ENCODE peak calls at places on chromosomes 6 and 20, in six cellular contexts. One of them, this sample, is unnamed.

GRCh38 chr6:147662639-147663038 is 154.1 kb downstream of the SAMD5 start:
- DNase-seq in endodermal cell: no peak
- DNase-seq in body of pancreas: no peak
- DNase-seq in tibial artery: no peak
- DNase-seq in osteocyte: no peak
- DNase-seq in WTC11: no peak
- DNase-seq in this sample: no peak

GRCh38 chr6:155219858-155220301 is 43.9 kb upstream of the CLDN20 start:
- DNase-seq in endodermal cell: no peak
- DNase-seq in body of pancreas: no peak
- DNase-seq in tibial artery: peak
- DNase-seq in osteocyte: no peak
- DNase-seq in WTC11: no peak
- DNase-seq in this sample: no peak

GRCh38 chr6:41426438-41426851 is 91.0 kb downstream of the NCR2 start:
- DNase-seq in endodermal cell: peak
- DNase-seq in body of pancreas: no peak
- DNase-seq in tibial artery: no peak
- DNase-seq in osteocyte: no peak
- DNase-seq in WTC11: peak
- DNase-seq in this sample: no peak

GRCh38 chr6:129969064-129969463 is 49.3 kb upstream of the L3MBTL3 start:
- DNase-seq in endodermal cell: peak
- DNase-seq in body of pancreas: no peak
- DNase-seq in tibial artery: no peak
- DNase-seq in osteocyte: no peak
- DNase-seq in WTC11: no peak
- DNase-seq in this sample: no peak

GRCh38 chr6:3356056-3356823 is 97.5 kb downstream of the PSMG4 start:
- DNase-seq in endodermal cell: peak
- DNase-seq in body of pancreas: peak
- DNase-seq in tibial artery: peak
- DNase-seq in osteocyte: no peak
- DNase-seq in WTC11: peak
- DNase-seq in this sample: peak

GRCh38 chr6:157982580-157983438 is 1.1 kb downstream of the SYNJ2 start:
- DNase-seq in endodermal cell: peak
- DNase-seq in body of pancreas: peak
- DNase-seq in tibial artery: peak
- DNase-seq in osteocyte: no peak
- DNase-seq in WTC11: no peak
- DNase-seq in this sample: no peak

GRCh38 chr20:60381643-60382400 is 423.6 kb downstream of the CDH26 start:
- DNase-seq in endodermal cell: no peak
- DNase-seq in body of pancreas: no peak
- DNase-seq in tibial artery: no peak
- DNase-seq in osteocyte: no peak
- DNase-seq in WTC11: no peak
- DNase-seq in this sample: no peak

GRCh38 chr6:3026811-3027626 is 27.3 kb downstream of the NQO2 start:
- DNase-seq in endodermal cell: no peak
- DNase-seq in body of pancreas: no peak
- DNase-seq in tibial artery: no peak
- DNase-seq in osteocyte: no peak
- DNase-seq in WTC11: no peak
- DNase-seq in this sample: peak

GRCh38 chr20:3846378-3846739 is 275 bp upstream of the MAVS start:
- DNase-seq in endodermal cell: no peak
- DNase-seq in body of pancreas: no peak
- DNase-seq in tibial artery: no peak
- DNase-seq in osteocyte: no peak
- DNase-seq in WTC11: no peak
- DNase-seq in this sample: no peak

GRCh38 chr6:24391756-24392405 is 10.9 kb upstream of the MRS2 start:
- DNase-seq in endodermal cell: no peak
- DNase-seq in body of pancreas: no peak
- DNase-seq in tibial artery: no peak
- DNase-seq in osteocyte: no peak
- DNase-seq in WTC11: no peak
- DNase-seq in this sample: peak

GRCh38 chr6:70985151-70985550 is 28.3 kb upstream of the B3GAT2 start:
- DNase-seq in endodermal cell: no peak
- DNase-seq in body of pancreas: no peak
- DNase-seq in tibial artery: no peak
- DNase-seq in osteocyte: no peak
- DNase-seq in WTC11: no peak
- DNase-seq in this sample: no peak

GRCh38 chr20:20410678-20411077 is 42.8 kb downstream of the INSM1 start:
- DNase-seq in endodermal cell: peak
- DNase-seq in body of pancreas: peak
- DNase-seq in tibial artery: no peak
- DNase-seq in osteocyte: no peak
- DNase-seq in WTC11: peak
- DNase-seq in this sample: no peak

GRCh38 chr6:168676552-168677317 is 235.8 kb downstream of the SMOC2 start:
- DNase-seq in endodermal cell: no peak
- DNase-seq in body of pancreas: no peak
- DNase-seq in tibial artery: no peak
- DNase-seq in osteocyte: peak
- DNase-seq in WTC11: no peak
- DNase-seq in this sample: no peak

GRCh38 chr6:107386340-107386739 is 73.0 kb downstream of the PDSS2 start:
- DNase-seq in endodermal cell: no peak
- DNase-seq in body of pancreas: no peak
- DNase-seq in tibial artery: no peak
- DNase-seq in osteocyte: no peak
- DNase-seq in WTC11: no peak
- DNase-seq in this sample: no peak

GRCh38 chr6:150692604-150693003 is 92.9 kb downstream of the PLEKHG1 start:
- DNase-seq in endodermal cell: no peak
- DNase-seq in body of pancreas: no peak
- DNase-seq in tibial artery: no peak
- DNase-seq in osteocyte: no peak
- DNase-seq in WTC11: no peak
- DNase-seq in this sample: peak

GRCh38 chr6:154653385-154653784 is 79.8 kb upstream of the SCAF8 start:
- DNase-seq in endodermal cell: peak
- DNase-seq in body of pancreas: no peak
- DNase-seq in tibial artery: no peak
- DNase-seq in osteocyte: no peak
- DNase-seq in WTC11: no peak
- DNase-seq in this sample: no peak

GRCh38 chr6:26021350-26022165 is 59.0 kb downstream of the TRIM38 start:
- DNase-seq in endodermal cell: peak
- DNase-seq in body of pancreas: peak
- DNase-seq in tibial artery: peak
- DNase-seq in osteocyte: peak
- DNase-seq in WTC11: peak
- DNase-seq in this sample: peak

GRCh38 chr20:57792386-57793095 is 82.7 kb upstream of the PMEPA1 start:
- DNase-seq in endodermal cell: peak
- DNase-seq in body of pancreas: no peak
- DNase-seq in tibial artery: no peak
- DNase-seq in osteocyte: no peak
- DNase-seq in WTC11: no peak
- DNase-seq in this sample: no peak

GRCh38 chr6:148273962-148274752 is 68.5 kb upstream of the SASH1 start:
- DNase-seq in endodermal cell: no peak
- DNase-seq in body of pancreas: no peak
- DNase-seq in tibial artery: no peak
- DNase-seq in osteocyte: no peak
- DNase-seq in WTC11: no peak
- DNase-seq in this sample: no peak

GRCh38 chr6:148239777-148240462 is 102.7 kb upstream of the SASH1 start:
- DNase-seq in endodermal cell: no peak
- DNase-seq in body of pancreas: no peak
- DNase-seq in tibial artery: no peak
- DNase-seq in osteocyte: no peak
- DNase-seq in WTC11: no peak
- DNase-seq in this sample: no peak

GRCh38 chr6:2476376-2476775 is 231.0 kb upstream of the GMDS start:
- DNase-seq in endodermal cell: no peak
- DNase-seq in body of pancreas: no peak
- DNase-seq in tibial artery: no peak
- DNase-seq in osteocyte: no peak
- DNase-seq in WTC11: no peak
- DNase-seq in this sample: no peak

GRCh38 chr6:126803769-126804168 is 314.7 kb upstream of the RSPO3 start:
- DNase-seq in endodermal cell: no peak
- DNase-seq in body of pancreas: no peak
- DNase-seq in tibial artery: no peak
- DNase-seq in osteocyte: no peak
- DNase-seq in WTC11: no peak
- DNase-seq in this sample: no peak

GRCh38 chr6:26223677-26224546 is 136.7 kb downstream of the HFE start:
- DNase-seq in endodermal cell: peak
- DNase-seq in body of pancreas: no peak
- DNase-seq in tibial artery: peak
- DNase-seq in osteocyte: no peak
- DNase-seq in WTC11: no peak
- DNase-seq in this sample: peak

GRCh38 chr20:56566621-56567020 is 33.6 kb downstream of the FAM209B start:
- DNase-seq in endodermal cell: no peak
- DNase-seq in body of pancreas: no peak
- DNase-seq in tibial artery: no peak
- DNase-seq in osteocyte: no peak
- DNase-seq in WTC11: no peak
- DNase-seq in this sample: no peak

DNA sequence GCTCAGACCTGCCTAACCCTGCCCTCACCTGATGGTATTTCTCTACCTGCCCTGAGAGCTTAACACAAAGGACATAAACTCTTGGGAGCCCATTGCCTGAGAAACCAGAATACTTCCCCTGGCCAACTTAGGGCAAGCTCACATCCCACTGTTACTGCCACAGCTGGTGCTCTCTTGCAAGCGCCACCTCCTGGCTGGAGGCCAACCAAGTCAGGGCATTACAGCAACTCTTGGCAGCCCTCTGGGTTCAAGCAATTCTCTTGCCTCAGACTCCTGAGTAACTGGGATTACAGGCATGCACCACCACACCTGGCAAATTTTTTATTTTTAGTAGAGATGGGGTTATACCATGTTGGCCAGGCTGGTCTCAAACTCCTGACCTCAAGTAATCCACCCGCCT is 70.1 kb downstream of the HECA start:
- DNase-seq in endodermal cell: no peak
- DNase-seq in body of pancreas: no peak
- DNase-seq in tibial artery: no peak
- DNase-seq in osteocyte: no peak
- DNase-seq in WTC11: no peak
- DNase-seq in this sample: no peak
- TF ChIP-seq CTCF in endodermal cell: no peak
- TF ChIP-seq CTCF in body of pancreas: no peak
- TF ChIP-seq CTCF in tibial artery: no peak
- TF ChIP-seq CTCF in osteocyte: no peak
- TF ChIP-seq CTCF in WTC11: no peak
- TF ChIP-seq CTCF in this sample: no peak

GRCh38 chr6:142411145-142411544 is 109.3 kb downstream of the ADGRG6 start:
- DNase-seq in endodermal cell: no peak
- DNase-seq in body of pancreas: no peak
- DNase-seq in tibial artery: no peak
- DNase-seq in osteocyte: no peak
- DNase-seq in WTC11: no peak
- DNase-seq in this sample: no peak

GRCh38 chr6:142409794-142410193 is 108.0 kb downstream of the ADGRG6 start:
- DNase-seq in endodermal cell: no peak
- DNase-seq in body of pancreas: no peak
- DNase-seq in tibial artery: no peak
- DNase-seq in osteocyte: no peak
- DNase-seq in WTC11: no peak
- DNase-seq in this sample: no peak

GRCh38 chr6:142407685-142408273 is 106.0 kb downstream of the ADGRG6 start:
- DNase-seq in endodermal cell: no peak
- DNase-seq in body of pancreas: no peak
- DNase-seq in tibial artery: no peak
- DNase-seq in osteocyte: no peak
- DNase-seq in WTC11: no peak
- DNase-seq in this sample: no peak

GRCh38 chr6:142406131-142406530 is 104.3 kb downstream of the ADGRG6 start:
- DNase-seq in endodermal cell: no peak
- DNase-seq in body of pancreas: peak
- DNase-seq in tibial artery: no peak
- DNase-seq in osteocyte: no peak
- DNase-seq in WTC11: no peak
- DNase-seq in this sample: no peak

GRCh38 chr6:142408409-142408808 is 106.6 kb downstream of the ADGRG6 start:
- DNase-seq in endodermal cell: no peak
- DNase-seq in body of pancreas: no peak
- DNase-seq in tibial artery: no peak
- DNase-seq in osteocyte: no peak
- DNase-seq in WTC11: no peak
- DNase-seq in this sample: no peak
- TF ChIP-seq CTCF in endodermal cell: peak
- TF ChIP-seq CTCF in body of pancreas: no peak
- TF ChIP-seq CTCF in tibial artery: no peak
- TF ChIP-seq CTCF in osteocyte: no peak
- TF ChIP-seq CTCF in WTC11: no peak
- TF ChIP-seq CTCF in this sample: no peak

DNA sequence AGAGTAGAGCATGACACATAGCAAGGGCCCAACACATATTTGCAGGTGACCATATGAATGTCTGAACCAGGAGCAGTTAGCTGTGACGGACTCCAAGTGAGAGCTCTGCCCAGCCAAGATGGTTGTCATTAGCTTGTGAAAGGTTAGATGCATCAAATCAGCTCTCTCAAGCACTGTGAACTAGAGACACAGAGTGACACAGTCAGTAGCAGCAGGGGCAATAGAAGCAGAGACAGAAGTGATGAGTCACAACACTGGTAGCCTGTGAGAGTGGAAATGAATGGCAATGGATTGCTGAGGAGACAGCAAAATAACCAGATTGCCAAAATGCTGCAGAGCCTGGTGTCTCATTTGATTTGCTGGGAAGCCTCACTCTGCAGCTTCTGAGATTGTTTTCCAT is 558.9 kb downstream of the PKHD1 start:
- DNase-seq in endodermal cell: no peak
- DNase-seq in body of pancreas: no peak
- DNase-seq in tibial artery: no peak
- DNase-seq in osteocyte: no peak
- DNase-seq in WTC11: no peak
- DNase-seq in this sample: no peak
- TF ChIP-seq CTCF in endodermal cell: no peak
- TF ChIP-seq CTCF in body of pancreas: no peak
- TF ChIP-seq CTCF in tibial artery: no peak
- TF ChIP-seq CTCF in osteocyte: no peak
- TF ChIP-seq CTCF in WTC11: no peak
- TF ChIP-seq CTCF in this sample: no peak

GRCh38 chr6:136526196-136526930 is 23.9 kb downstream of the MAP7 start:
- DNase-seq in endodermal cell: peak
- DNase-seq in body of pancreas: peak
- DNase-seq in tibial artery: peak
- DNase-seq in osteocyte: no peak
- DNase-seq in WTC11: peak
- DNase-seq in this sample: peak
- TF ChIP-seq CTCF in endodermal cell: peak
- TF ChIP-seq CTCF in body of pancreas: no peak
- TF ChIP-seq CTCF in tibial artery: peak
- TF ChIP-seq CTCF in osteocyte: peak
- TF ChIP-seq CTCF in WTC11: no peak
- TF ChIP-seq CTCF in this sample: no peak

GRCh38 chr6:145294942-145295341 is 440.4 kb downstream of the EPM2A start:
- DNase-seq in endodermal cell: no peak
- DNase-seq in body of pancreas: no peak
- DNase-seq in tibial artery: no peak
- DNase-seq in osteocyte: no peak
- DNase-seq in WTC11: no peak
- DNase-seq in this sample: no peak
- TF ChIP-seq CTCF in endodermal cell: no peak
- TF ChIP-seq CTCF in body of pancreas: no peak
- TF ChIP-seq CTCF in tibial artery: no peak
- TF ChIP-seq CTCF in osteocyte: no peak
- TF ChIP-seq CTCF in WTC11: no peak
- TF ChIP-seq CTCF in this sample: no peak